ENCODE peak calls at places on chromosomes 4 and X, in four cellular contexts. M, Y, F and B are unnamed samples.

GRCh38 chrX:97401154-97401553 is 517.4 kb downstream of the RPA4 start:
- DNase-seq in M (no peak), Y (no peak), F (no peak), B (no peak)

GRCh38 chrX:386239-386767 is 404 bp downstream of the PPP2R3B start:
- DNase-seq in M (no peak), Y (no peak), F (no peak), B (no peak)

GRCh38 chr4:111174331-111174730 is 551.5 kb upstream of the PITX2 start:
- DNase-seq in M (no peak), Y (peak), F (no peak), B (no peak)

GRCh38 chr4:131459430-131460101 is 1689.5 kb upstream of the PCDH10 start:
- DNase-seq in M (no peak), Y (no peak), F (no peak), B (no peak)

GRCh38 chr4:158020734-158021346 is 152.0 kb downstream of the GASK1B start:
- DNase-seq in M (no peak), Y (peak), F (no peak), B (no peak)

GRCh38 chr4:186981161-186981560 is 257.5 kb upstream of the FAT1 start:
- DNase-seq in M (no peak), Y (peak), F (no peak), B (no peak)

GRCh38 chrX:100980608-100981497 is 11.3 kb downstream of the ARL13A start:
- DNase-seq in M (no peak), Y (peak), F (no peak), B (no peak)

GRCh38 chrX:10636337-10636736 is 16.0 kb upstream of the MID1 start:
- DNase-seq in M (no peak), Y (peak), F (no peak), B (no peak)

GRCh38 chrX:129876734-129877395 is 29.1 kb upstream of the UTP14A start:
- DNase-seq in M (no peak), Y (peak), F (no peak), B (no peak)

GRCh38 chr4:117479673-117480072 is 394.3 kb upstream of the TRAM1L1 start:
- DNase-seq in M (no peak), Y (no peak), F (no peak), B (no peak)

GRCh38 chr4:142365386-142365785 is 480.7 kb downstream of the INPP4B start:
- DNase-seq in M (no peak), Y (peak), F (no peak), B (no peak)

GRCh38 chr4:75995727-75996126 is 5.0 kb upstream of the SDAD1 start:
- DNase-seq in M (no peak), Y (peak), F (peak), B (no peak)

GRCh38 chr4:678331-678734 is 4.0 kb downstream of the MYL5 start:
- DNase-seq in M (no peak), Y (no peak), F (no peak), B (no peak)

GRCh38 chr4:41359836-41360213 is 103.1 kb downstream of the UCHL1 start:
- DNase-seq in M (no peak), Y (no peak), F (no peak), B (no peak)

GRCh38 chr4:41359069-41359769 is 102.5 kb downstream of the UCHL1 start:
- DNase-seq in M (no peak), Y (no peak), F (no peak), B (no peak)

GRCh38 chr4:41360911-41361830 is 104.4 kb downstream of the UCHL1 start:
- DNase-seq in M (no peak), Y (peak), F (no peak), B (peak)

GRCh38 chr4:41361831-41362646 is 105.3 kb downstream of the UCHL1 start:
- DNase-seq in M (no peak), Y (no peak), F (no peak), B (no peak)

GRCh38 chr4:41360214-41360910 is 103.6 kb downstream of the UCHL1 start:
- DNase-seq in M (no peak), Y (peak), F (no peak), B (peak)
- H3K27ac ChIP-seq in M (no peak), Y (no peak), F (no peak), B (peak)

GRCh38 chr4:17781831-17782287 is 438 bp upstream of the FAM184B start:
- DNase-seq in M (no peak), Y (no peak), F (no peak), B (no peak)
- H3K4me3 ChIP-seq in M (no peak), Y (peak), F (no peak), B (peak)

GRCh38 chr4:8038702-8039251 is 99.1 kb upstream of the AFAP1 start:
- DNase-seq in M (no peak), Y (no peak), F (no peak), B (no peak)
- H3K27ac ChIP-seq in M (no peak), Y (no peak), F (no peak), B (no peak)

DNA sequence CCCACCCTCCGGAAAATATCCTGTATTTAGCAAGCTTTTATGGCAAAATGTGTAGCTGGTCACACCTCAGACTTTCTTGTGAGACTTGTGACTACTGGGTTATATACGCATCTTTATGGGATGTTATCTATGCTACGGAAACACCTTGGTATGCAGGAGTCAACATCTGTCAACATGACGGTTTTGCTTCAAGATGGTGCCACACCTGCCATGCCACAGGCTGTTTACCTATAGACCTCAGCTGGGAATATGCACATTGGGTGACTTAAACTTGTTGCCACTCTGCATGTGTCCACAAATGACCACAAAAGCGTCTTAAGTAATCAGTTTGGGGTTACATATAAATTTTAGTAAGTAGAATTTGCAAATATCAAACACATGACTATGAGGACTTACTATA is 192.3 kb upstream of the ATP6AP2 start:
- DNase-seq in M (no peak), Y (no peak), F (no peak), B (no peak)
- H3K4me3 ChIP-seq in M (no peak), Y (no peak), F (no peak), B (no peak)

DNA sequence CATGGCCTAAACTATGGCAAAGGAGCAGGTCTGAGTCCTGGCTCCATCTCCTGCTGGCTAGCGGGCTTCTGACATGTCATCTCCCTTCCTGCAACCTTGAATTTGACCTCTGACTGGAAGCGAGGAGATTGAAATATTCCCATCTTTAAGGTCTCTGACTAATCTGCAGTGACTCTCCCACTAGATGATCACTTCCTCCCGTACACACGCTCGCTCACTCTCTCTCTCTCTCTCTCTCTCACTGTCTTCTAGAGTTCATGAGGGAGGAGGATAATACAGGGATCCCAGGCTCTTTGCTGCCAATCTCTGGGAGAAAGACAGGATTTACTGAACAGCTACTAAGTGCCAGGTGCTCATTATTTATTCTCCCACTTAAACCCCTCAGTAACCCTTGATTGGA is 193.7 kb upstream of the C1QTNF7 start:
- DNase-seq in M (no peak), Y (peak), F (no peak), B (no peak)
- H3K27ac ChIP-seq in M (no peak), Y (peak), F (no peak), B (peak)

DNA sequence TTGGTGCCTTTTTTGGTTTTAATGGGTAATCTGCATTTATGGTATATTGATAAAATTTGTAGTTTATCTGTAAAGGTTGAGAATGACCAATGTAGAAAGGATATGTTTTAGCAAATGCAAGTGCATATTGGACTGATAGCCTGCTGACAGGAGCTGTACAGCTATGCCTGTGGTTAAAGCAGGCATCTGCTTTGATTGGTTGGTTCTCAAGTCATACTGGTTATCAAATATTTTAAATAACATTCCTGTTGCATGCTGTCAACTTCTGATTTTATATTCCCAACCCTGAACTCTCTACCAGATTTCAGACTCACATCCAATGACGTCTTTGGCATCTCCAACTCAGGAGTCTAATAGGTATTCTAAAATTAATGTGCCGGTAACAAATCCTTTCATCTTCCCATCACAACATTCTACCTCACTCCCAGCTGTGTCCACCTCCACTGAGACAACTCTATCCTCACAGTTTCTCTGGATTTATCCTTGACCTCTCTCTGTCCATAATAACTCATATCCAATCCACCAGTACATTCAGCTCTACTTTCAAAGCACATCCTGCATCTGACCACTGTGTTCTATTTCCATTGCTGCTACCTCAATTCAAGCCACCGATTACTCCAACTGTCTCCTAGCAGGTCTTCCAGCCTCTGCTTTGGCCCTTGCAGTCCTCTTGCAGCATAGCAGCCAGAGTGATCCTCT is 125.7 kb downstream of the CAMK2D start:
- DNase-seq in M (no peak), Y (peak), F (no peak), B (no peak)
- H3K4me3 ChIP-seq in M (no peak), Y (no peak), F (no peak), B (peak)

GRCh38 chr4:26611879-26612278 is 28.0 kb downstream of the TBC1D19 start:
- DNase-seq in M (no peak), Y (no peak), F (no peak), B (no peak)
- H3K27ac ChIP-seq in M (no peak), Y (no peak), F (no peak), B (no peak)